ENCODE peak calls at places on chromosomes 3 and 15, in ten cellular contexts. Z, U, L, X, J, D, O, T, M and R are unnamed samples.

GRCh38 chr3:100105536-100105935 is 8.8 kb downstream of the FILIP1L start:
- DNase-seq in X (no peak), O (no peak), Z (no peak), M (no peak), T (no peak), U (no peak), L (no peak), D (no peak), J (no peak), R (no peak)

GRCh38 chr3:14144423-14145075 is 19.7 kb downstream of the TMEM43 start:
- DNase-seq in L (peak; percentile 97), J (no peak), M (peak; percentile 51), O (peak; percentile 90), D (peak; percentile 69), Z (peak; percentile 74), X (peak; percentile 68), T (no peak), U (peak; percentile 92), R (peak; percentile 88)

GRCh38 chr3:196660381-196661166 is 21.1 kb downstream of the NRROS start:
- DNase-seq in O (no peak), M (no peak), L (no peak), X (no peak), U (no peak), D (no peak), J (no peak), Z (peak; percentile 80), T (no peak), R (no peak)

GRCh38 chr3:76615739-76616138 is 424.2 kb upstream of the ROBO2 start:
- DNase-seq in T (no peak), L (peak; percentile 16), J (no peak), X (no peak), Z (no peak), U (no peak), O (no peak), D (no peak), M (no peak), R (no peak)

GRCh38 chr15:61205427-61205826 is 23.7 kb downstream of the RORA start:
- DNase-seq in J (no peak), U (no peak), L (no peak), O (no peak), T (no peak), M (no peak), D (no peak), Z (no peak), X (no peak), R (no peak)

GRCh38 chr3:127083778-127084355 is 101.0 kb downstream of the PLXNA1 start:
- DNase-seq in Z (no peak), M (peak; percentile 9), T (no peak), J (no peak), U (no peak), O (no peak), D (peak; percentile 28), X (no peak), L (no peak), R (no peak)

GRCh38 chr15:57320543-57321220 is 55.6 kb upstream of the CGNL1 start:
- DNase-seq in O (no peak), L (no peak), J (peak; percentile 46), Z (no peak), M (no peak), U (no peak), X (no peak), D (no peak), T (no peak), R (no peak)

GRCh38 chr15:27067175-27067574 is 96.2 kb downstream of the GABRG3 start:
- DNase-seq in L (no peak), O (peak; percentile 14), M (no peak), X (no peak), T (no peak), J (no peak), Z (no peak), D (no peak), U (no peak), R (no peak)

GRCh38 chr3:101902041-101902440 is 52.7 kb downstream of the NFKBIZ start:
- DNase-seq in U (no peak), T (no peak), M (no peak), O (no peak), Z (peak; percentile 34), D (no peak), J (no peak), X (no peak), L (peak; percentile 87), R (no peak)

DNA sequence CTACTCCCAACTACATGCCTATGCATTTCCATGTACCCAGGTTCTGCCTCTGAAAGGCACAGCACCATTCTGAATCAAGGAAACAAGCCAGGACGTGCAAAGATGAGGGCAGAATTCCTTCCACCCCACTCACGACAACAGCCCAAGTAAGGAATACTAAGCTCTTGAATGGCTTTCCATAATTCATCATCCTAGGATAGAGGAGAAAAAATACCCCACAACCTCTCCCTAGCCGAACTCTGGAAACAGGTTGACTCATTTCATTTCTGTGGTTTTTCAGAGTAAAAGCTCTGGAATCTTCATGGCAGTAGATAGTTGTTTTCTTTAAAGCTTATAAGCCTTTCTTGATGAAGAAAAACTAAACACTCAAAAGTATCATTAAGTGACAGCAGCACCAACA is 77.8 kb downstream of the PDZRN3 start:
- DNase-seq in O (no peak), J (no peak), X (no peak), T (no peak), U (no peak), Z (no peak), D (no peak), M (no peak), L (peak; percentile 81), R (no peak)
- H3K27ac ChIP-seq in O (no peak overlapping the region), J (peak overlapping the region; percentile 48), X (peak overlapping the region; percentile 37), T (peak overlapping the region; percentile 73), U (peak overlapping the region; percentile 90), Z (no peak overlapping the region), D (no peak overlapping the region), M (no peak overlapping the region), L (peak overlapping the region; percentile 99), R (peak overlapping the region; percentile 37)

DNA sequence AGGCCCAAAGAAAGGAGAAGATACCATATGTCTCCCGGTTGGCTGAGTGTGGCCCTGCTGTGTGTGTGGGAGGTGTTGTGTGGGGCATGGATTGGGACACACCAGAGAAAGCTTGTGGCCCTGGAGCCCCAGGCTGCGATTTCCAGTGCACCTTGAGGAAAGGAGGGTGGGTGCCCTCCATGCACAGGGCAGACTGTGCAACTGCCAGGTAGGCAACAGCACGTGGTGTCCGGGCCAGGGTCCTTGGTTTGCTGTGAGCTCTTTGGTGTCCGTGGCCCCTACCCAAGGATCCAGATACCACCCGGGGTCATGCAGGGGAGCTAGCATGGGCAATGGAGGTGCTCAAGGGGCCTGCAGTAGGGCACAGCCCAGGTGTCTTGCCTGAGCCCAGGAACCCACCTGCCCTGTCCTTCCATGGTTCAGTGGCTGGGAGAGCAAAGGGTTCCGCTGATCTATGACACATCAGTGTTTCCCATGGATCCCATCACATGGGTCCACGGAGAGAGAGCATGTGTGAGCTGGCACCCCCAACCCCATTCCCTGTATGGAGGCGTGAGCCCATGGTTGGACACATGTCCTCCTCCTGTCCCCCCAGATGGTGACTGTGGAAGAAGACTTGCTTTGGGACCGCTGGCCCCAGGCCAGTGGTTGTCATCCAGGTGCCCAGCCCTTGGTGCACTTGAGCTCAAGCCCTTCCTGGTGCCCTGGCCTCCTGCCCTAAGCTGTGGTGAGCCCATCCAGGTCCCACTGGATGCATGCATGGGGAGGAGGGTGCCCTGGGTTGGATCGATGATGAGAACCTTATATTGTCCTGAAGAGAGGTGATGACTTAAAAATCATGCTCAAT is 223.4 kb downstream of the SNRPN start:
- DNase-seq in Z (no peak), D (peak; percentile 34), M (peak; percentile 6), T (peak; percentile 21), U (peak; percentile 45), L (no peak), J (peak; percentile 5), X (peak; percentile 7), O (no peak), R (peak; percentile 2)
- H3K27me3 ChIP-seq in Z (no peaks in the 10 kb centered on the region), D (no peaks in the 10 kb centered on the region), M (no peaks in the 10 kb centered on the region), T (no peaks in the 10 kb centered on the region), U (no peaks in the 10 kb centered on the region), L (no peaks in the 10 kb centered on the region), J (no peaks in the 10 kb centered on the region), X (no peaks in the 10 kb centered on the region), O (no peaks in the 10 kb centered on the region), R (no peaks in the 10 kb centered on the region)

DNA sequence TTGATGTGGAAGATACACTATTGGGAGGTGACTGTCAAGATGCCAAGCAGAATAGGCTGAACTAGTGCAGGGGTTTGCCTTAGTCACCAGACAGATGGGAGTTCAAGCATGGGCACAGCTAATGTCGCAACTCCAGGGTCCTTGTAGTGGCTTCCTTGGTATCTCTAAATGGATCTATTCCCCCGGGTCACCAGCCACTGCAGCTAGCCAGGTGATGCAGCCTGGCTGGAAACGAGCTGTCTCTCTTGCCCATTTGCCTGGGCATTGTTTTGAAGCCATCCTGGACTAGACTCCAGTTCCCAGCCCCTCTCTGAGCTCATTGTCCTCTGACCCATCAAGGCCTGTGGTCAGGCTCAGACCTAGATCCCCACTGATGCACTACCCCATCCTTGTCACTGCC is 8.4 kb upstream of the CPEB1 start:
- DNase-seq in X (no peak), D (no peak), T (no peak), O (no peak), L (no peak), Z (no peak), J (no peak), M (no peak), U (no peak), R (no peak)
- H3K27ac ChIP-seq in X (no peak overlapping the region), D (no peak overlapping the region), T (no peak overlapping the region), O (no peak overlapping the region), L (no peak overlapping the region), Z (no peak overlapping the region), J (no peak overlapping the region), M (no peak overlapping the region), U (no peak overlapping the region), R (no peak overlapping the region)

GRCh38 chr15:78339559-78339958 is 594 bp upstream of the CRABP1 start:
- DNase-seq in U (no peak), D (no peak), L (no peak), T (no peak), J (no peak), Z (no peak), M (no peak), O (no peak), X (no peak), R (no peak)

GRCh38 chr15:78338756-78339155 is 1.4 kb upstream of the CRABP1 start:
- DNase-seq in Z (no peak), O (no peak), L (no peak), J (no peak), D (no peak), T (no peak), M (no peak), X (no peak), U (no peak), R (no peak)

GRCh38 chr15:78329625-78330024 is 10.5 kb upstream of the CRABP1 start:
- DNase-seq in U (no peak), X (no peak), L (no peak), T (no peak), D (no peak), O (no peak), J (no peak), M (no peak), Z (peak; percentile 14), R (no peak)

GRCh38 chr15:78335985-78336384 is 4.2 kb upstream of the CRABP1 start:
- DNase-seq in O (no peak), L (no peak), M (no peak), D (peak; percentile 7), Z (no peak), T (no peak), U (no peak), X (no peak), J (no peak), R (no peak)

DNA sequence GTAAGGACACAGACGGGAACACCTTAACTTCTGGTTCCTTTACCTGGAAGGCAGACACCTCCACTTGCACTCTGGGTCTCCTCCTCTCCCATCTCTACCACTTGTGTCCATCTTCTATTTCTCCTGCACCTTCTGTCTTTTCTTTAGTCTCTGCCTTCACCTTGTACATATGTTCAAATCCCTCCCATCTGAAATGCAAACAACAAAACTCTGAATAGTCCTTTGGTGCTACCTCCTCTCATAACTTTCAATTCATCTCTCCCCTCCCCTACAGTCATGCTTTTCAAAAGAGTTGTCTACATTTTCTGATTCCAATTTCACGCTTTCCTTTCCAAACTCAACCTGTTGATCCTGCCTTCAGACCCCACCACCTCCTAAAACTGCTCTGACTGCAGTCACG is 5.3 kb upstream of the CRABP1 start:
- DNase-seq in L (no peak), Z (no peak), D (no peak), J (no peak), U (no peak), T (no peak), O (no peak), X (no peak), M (no peak), R (no peak)
- H3K27me3 ChIP-seq in L (peaks cover 20% of the 10 kb centered on the region), Z (peaks cover 40% of the 10 kb centered on the region), D (peaks cover 30% of the 10 kb centered on the region), J (peaks cover 18% of the 10 kb centered on the region), U (peaks cover 36% of the 10 kb centered on the region), T (no peaks in the 10 kb centered on the region), O (peaks cover 5% of the 10 kb centered on the region), X (peaks cover 11% of the 10 kb centered on the region), M (no peaks in the 10 kb centered on the region), R (peaks cover 56% of the 10 kb centered on the region)